ENCODE peak calls at places on chromosomes 7 and 10, in nine cellular contexts. One of them, this sample, is unnamed.

GRCh38 chr10:80191589-80192270 is 13.6 kb downstream of the ANXA11 start:
- DNase-seq in NCI-H1694: no peak
- DNase-seq in M059J: no peak
- DNase-seq in NCI-H345: no peak
- DNase-seq in stimulated activated CD8-positive, alpha-beta memory T cell treated with anti-CD3 and anti-CD28 coated beads, Interleukin-15, amount 100 ng/mL, for 24 hours: no peak
- DNase-seq in H7: no peak
- DNase-seq in activated CD4-positive, CD25-positive, alpha-beta regulatory T cell treated with anti-CD3 and anti-CD28 coated beads, Interleukin-2, amount 50 U/mL, for 72 hours: no peak
- DNase-seq in activated T-cell treated with anti-CD3 and anti-CD28 coated beads, Interleukin-2, amount 50 U/mL, for 72 hours: peak
- DNase-seq in stimulated activated CD4-positive, alpha-beta T cell treated with anti-CD3 and anti-CD28 coated beads, Interleukin-1b, Interleukin-23, amount 100 ng/mL, for 24 hours: no peak
- DNase-seq in this sample: no peak

GRCh38 chr10:114714281-114714741 is 56.2 kb upstream of the ABLIM1 start:
- DNase-seq in NCI-H1694: no peak
- DNase-seq in M059J: peak
- DNase-seq in NCI-H345: peak
- DNase-seq in stimulated activated CD8-positive, alpha-beta memory T cell treated with anti-CD3 and anti-CD28 coated beads, Interleukin-15, amount 100 ng/mL, for 24 hours: no peak
- DNase-seq in H7: no peak
- DNase-seq in activated CD4-positive, CD25-positive, alpha-beta regulatory T cell treated with anti-CD3 and anti-CD28 coated beads, Interleukin-2, amount 50 U/mL, for 72 hours: no peak
- DNase-seq in activated T-cell treated with anti-CD3 and anti-CD28 coated beads, Interleukin-2, amount 50 U/mL, for 72 hours: no peak
- DNase-seq in stimulated activated CD4-positive, alpha-beta T cell treated with anti-CD3 and anti-CD28 coated beads, Interleukin-1b, Interleukin-23, amount 100 ng/mL, for 24 hours: no peak
- DNase-seq in this sample: no peak

GRCh38 chr10:29140991-29141390 is 147.9 kb upstream of the LYZL1 start:
- DNase-seq in NCI-H1694: no peak
- DNase-seq in M059J: peak
- DNase-seq in NCI-H345: no peak
- DNase-seq in stimulated activated CD8-positive, alpha-beta memory T cell treated with anti-CD3 and anti-CD28 coated beads, Interleukin-15, amount 100 ng/mL, for 24 hours: no peak
- DNase-seq in H7: no peak
- DNase-seq in activated CD4-positive, CD25-positive, alpha-beta regulatory T cell treated with anti-CD3 and anti-CD28 coated beads, Interleukin-2, amount 50 U/mL, for 72 hours: no peak
- DNase-seq in activated T-cell treated with anti-CD3 and anti-CD28 coated beads, Interleukin-2, amount 50 U/mL, for 72 hours: no peak
- DNase-seq in stimulated activated CD4-positive, alpha-beta T cell treated with anti-CD3 and anti-CD28 coated beads, Interleukin-1b, Interleukin-23, amount 100 ng/mL, for 24 hours: no peak
- DNase-seq in this sample: no peak

GRCh38 chr7:2894118-2894940 is 50.2 kb upstream of the GNA12 start:
- DNase-seq in NCI-H1694: no peak
- DNase-seq in M059J: no peak
- DNase-seq in NCI-H345: peak
- DNase-seq in stimulated activated CD8-positive, alpha-beta memory T cell treated with anti-CD3 and anti-CD28 coated beads, Interleukin-15, amount 100 ng/mL, for 24 hours: peak
- DNase-seq in H7: peak
- DNase-seq in activated CD4-positive, CD25-positive, alpha-beta regulatory T cell treated with anti-CD3 and anti-CD28 coated beads, Interleukin-2, amount 50 U/mL, for 72 hours: peak
- DNase-seq in activated T-cell treated with anti-CD3 and anti-CD28 coated beads, Interleukin-2, amount 50 U/mL, for 72 hours: peak
- DNase-seq in stimulated activated CD4-positive, alpha-beta T cell treated with anti-CD3 and anti-CD28 coated beads, Interleukin-1b, Interleukin-23, amount 100 ng/mL, for 24 hours: no peak
- DNase-seq in this sample: no peak

GRCh38 chr10:1217661-1218060 is 161.5 kb downstream of the WDR37 start:
- DNase-seq in NCI-H1694: no peak
- DNase-seq in M059J: no peak
- DNase-seq in NCI-H345: no peak
- DNase-seq in stimulated activated CD8-positive, alpha-beta memory T cell treated with anti-CD3 and anti-CD28 coated beads, Interleukin-15, amount 100 ng/mL, for 24 hours: no peak
- DNase-seq in H7: peak
- DNase-seq in activated CD4-positive, CD25-positive, alpha-beta regulatory T cell treated with anti-CD3 and anti-CD28 coated beads, Interleukin-2, amount 50 U/mL, for 72 hours: no peak
- DNase-seq in activated T-cell treated with anti-CD3 and anti-CD28 coated beads, Interleukin-2, amount 50 U/mL, for 72 hours: no peak
- DNase-seq in stimulated activated CD4-positive, alpha-beta T cell treated with anti-CD3 and anti-CD28 coated beads, Interleukin-1b, Interleukin-23, amount 100 ng/mL, for 24 hours: no peak
- DNase-seq in this sample: no peak

GRCh38 chr7:63899691-63900393 is 98.8 kb upstream of the ZNF722 start:
- DNase-seq in NCI-H1694: no peak
- DNase-seq in M059J: no peak
- DNase-seq in NCI-H345: no peak
- DNase-seq in stimulated activated CD8-positive, alpha-beta memory T cell treated with anti-CD3 and anti-CD28 coated beads, Interleukin-15, amount 100 ng/mL, for 24 hours: peak
- DNase-seq in H7: no peak
- DNase-seq in activated CD4-positive, CD25-positive, alpha-beta regulatory T cell treated with anti-CD3 and anti-CD28 coated beads, Interleukin-2, amount 50 U/mL, for 72 hours: peak
- DNase-seq in activated T-cell treated with anti-CD3 and anti-CD28 coated beads, Interleukin-2, amount 50 U/mL, for 72 hours: peak
- DNase-seq in stimulated activated CD4-positive, alpha-beta T cell treated with anti-CD3 and anti-CD28 coated beads, Interleukin-1b, Interleukin-23, amount 100 ng/mL, for 24 hours: peak
- DNase-seq in this sample: no peak

GRCh38 chr7:50812847-50813475 is 30.3 kb upstream of the GRB10 start:
- DNase-seq in NCI-H1694: no peak
- DNase-seq in M059J: peak
- DNase-seq in NCI-H345: no peak
- DNase-seq in stimulated activated CD8-positive, alpha-beta memory T cell treated with anti-CD3 and anti-CD28 coated beads, Interleukin-15, amount 100 ng/mL, for 24 hours: no peak
- DNase-seq in H7: no peak
- DNase-seq in activated CD4-positive, CD25-positive, alpha-beta regulatory T cell treated with anti-CD3 and anti-CD28 coated beads, Interleukin-2, amount 50 U/mL, for 72 hours: no peak
- DNase-seq in activated T-cell treated with anti-CD3 and anti-CD28 coated beads, Interleukin-2, amount 50 U/mL, for 72 hours: no peak
- DNase-seq in stimulated activated CD4-positive, alpha-beta T cell treated with anti-CD3 and anti-CD28 coated beads, Interleukin-1b, Interleukin-23, amount 100 ng/mL, for 24 hours: no peak
- DNase-seq in this sample: no peak

GRCh38 chr10:119104653-119105024 is 726 bp downstream of the DENND10 start:
- DNase-seq in NCI-H1694: no peak
- DNase-seq in M059J: no peak
- DNase-seq in NCI-H345: no peak
- DNase-seq in stimulated activated CD8-positive, alpha-beta memory T cell treated with anti-CD3 and anti-CD28 coated beads, Interleukin-15, amount 100 ng/mL, for 24 hours: no peak
- DNase-seq in H7: no peak
- DNase-seq in activated CD4-positive, CD25-positive, alpha-beta regulatory T cell treated with anti-CD3 and anti-CD28 coated beads, Interleukin-2, amount 50 U/mL, for 72 hours: peak
- DNase-seq in activated T-cell treated with anti-CD3 and anti-CD28 coated beads, Interleukin-2, amount 50 U/mL, for 72 hours: no peak
- DNase-seq in stimulated activated CD4-positive, alpha-beta T cell treated with anti-CD3 and anti-CD28 coated beads, Interleukin-1b, Interleukin-23, amount 100 ng/mL, for 24 hours: no peak
- DNase-seq in this sample: peak

GRCh38 chr7:28695300-28696261 is 262.5 kb downstream of the TRIL start:
- DNase-seq in NCI-H1694: no peak
- DNase-seq in M059J: no peak
- DNase-seq in NCI-H345: no peak
- DNase-seq in stimulated activated CD8-positive, alpha-beta memory T cell treated with anti-CD3 and anti-CD28 coated beads, Interleukin-15, amount 100 ng/mL, for 24 hours: no peak
- DNase-seq in H7: no peak
- DNase-seq in activated CD4-positive, CD25-positive, alpha-beta regulatory T cell treated with anti-CD3 and anti-CD28 coated beads, Interleukin-2, amount 50 U/mL, for 72 hours: no peak
- DNase-seq in activated T-cell treated with anti-CD3 and anti-CD28 coated beads, Interleukin-2, amount 50 U/mL, for 72 hours: no peak
- DNase-seq in stimulated activated CD4-positive, alpha-beta T cell treated with anti-CD3 and anti-CD28 coated beads, Interleukin-1b, Interleukin-23, amount 100 ng/mL, for 24 hours: no peak
- DNase-seq in this sample: peak

GRCh38 chr7:44103941-44104879 is at the start of gene AEBP1:
- DNase-seq in NCI-H1694: no peak
- DNase-seq in M059J: no peak
- DNase-seq in NCI-H345: no peak
- DNase-seq in stimulated activated CD8-positive, alpha-beta memory T cell treated with anti-CD3 and anti-CD28 coated beads, Interleukin-15, amount 100 ng/mL, for 24 hours: no peak
- DNase-seq in H7: peak
- DNase-seq in activated CD4-positive, CD25-positive, alpha-beta regulatory T cell treated with anti-CD3 and anti-CD28 coated beads, Interleukin-2, amount 50 U/mL, for 72 hours: no peak
- DNase-seq in activated T-cell treated with anti-CD3 and anti-CD28 coated beads, Interleukin-2, amount 50 U/mL, for 72 hours: peak
- DNase-seq in stimulated activated CD4-positive, alpha-beta T cell treated with anti-CD3 and anti-CD28 coated beads, Interleukin-1b, Interleukin-23, amount 100 ng/mL, for 24 hours: no peak
- DNase-seq in this sample: peak

GRCh38 chr10:15370741-15371701 is at the start of gene FAM171A1:
- DNase-seq in NCI-H1694: no peak
- DNase-seq in M059J: peak
- DNase-seq in NCI-H345: peak
- DNase-seq in stimulated activated CD8-positive, alpha-beta memory T cell treated with anti-CD3 and anti-CD28 coated beads, Interleukin-15, amount 100 ng/mL, for 24 hours: peak
- DNase-seq in H7: peak
- DNase-seq in activated CD4-positive, CD25-positive, alpha-beta regulatory T cell treated with anti-CD3 and anti-CD28 coated beads, Interleukin-2, amount 50 U/mL, for 72 hours: peak
- DNase-seq in activated T-cell treated with anti-CD3 and anti-CD28 coated beads, Interleukin-2, amount 50 U/mL, for 72 hours: peak
- DNase-seq in stimulated activated CD4-positive, alpha-beta T cell treated with anti-CD3 and anti-CD28 coated beads, Interleukin-1b, Interleukin-23, amount 100 ng/mL, for 24 hours: no peak
- DNase-seq in this sample: peak

GRCh38 chr7:79064187-79064823 is 389.2 kb downstream of the MAGI2 start:
- DNase-seq in NCI-H1694: no peak
- DNase-seq in M059J: peak
- DNase-seq in NCI-H345: no peak
- DNase-seq in stimulated activated CD8-positive, alpha-beta memory T cell treated with anti-CD3 and anti-CD28 coated beads, Interleukin-15, amount 100 ng/mL, for 24 hours: no peak
- DNase-seq in H7: no peak
- DNase-seq in activated CD4-positive, CD25-positive, alpha-beta regulatory T cell treated with anti-CD3 and anti-CD28 coated beads, Interleukin-2, amount 50 U/mL, for 72 hours: no peak
- DNase-seq in activated T-cell treated with anti-CD3 and anti-CD28 coated beads, Interleukin-2, amount 50 U/mL, for 72 hours: no peak
- DNase-seq in stimulated activated CD4-positive, alpha-beta T cell treated with anti-CD3 and anti-CD28 coated beads, Interleukin-1b, Interleukin-23, amount 100 ng/mL, for 24 hours: no peak
- DNase-seq in this sample: no peak

GRCh38 chr7:112254166-112254565 is 47.7 kb downstream of the ZNF277 start:
- DNase-seq in NCI-H1694: no peak
- DNase-seq in M059J: peak
- DNase-seq in NCI-H345: no peak
- DNase-seq in stimulated activated CD8-positive, alpha-beta memory T cell treated with anti-CD3 and anti-CD28 coated beads, Interleukin-15, amount 100 ng/mL, for 24 hours: no peak
- DNase-seq in H7: no peak
- DNase-seq in activated CD4-positive, CD25-positive, alpha-beta regulatory T cell treated with anti-CD3 and anti-CD28 coated beads, Interleukin-2, amount 50 U/mL, for 72 hours: no peak
- DNase-seq in activated T-cell treated with anti-CD3 and anti-CD28 coated beads, Interleukin-2, amount 50 U/mL, for 72 hours: no peak
- DNase-seq in stimulated activated CD4-positive, alpha-beta T cell treated with anti-CD3 and anti-CD28 coated beads, Interleukin-1b, Interleukin-23, amount 100 ng/mL, for 24 hours: no peak
- DNase-seq in this sample: no peak

GRCh38 chr7:2269468-2270460 is 27.7 kb downstream of the NUDT1 start:
- DNase-seq in NCI-H1694: no peak
- DNase-seq in M059J: peak
- DNase-seq in NCI-H345: no peak
- DNase-seq in stimulated activated CD8-positive, alpha-beta memory T cell treated with anti-CD3 and anti-CD28 coated beads, Interleukin-15, amount 100 ng/mL, for 24 hours: no peak
- DNase-seq in H7: peak
- DNase-seq in activated CD4-positive, CD25-positive, alpha-beta regulatory T cell treated with anti-CD3 and anti-CD28 coated beads, Interleukin-2, amount 50 U/mL, for 72 hours: no peak
- DNase-seq in activated T-cell treated with anti-CD3 and anti-CD28 coated beads, Interleukin-2, amount 50 U/mL, for 72 hours: no peak
- DNase-seq in stimulated activated CD4-positive, alpha-beta T cell treated with anti-CD3 and anti-CD28 coated beads, Interleukin-1b, Interleukin-23, amount 100 ng/mL, for 24 hours: no peak
- DNase-seq in this sample: peak

GRCh38 chr10:70715853-70716795 is 43.8 kb downstream of the ADAMTS14 start:
- DNase-seq in NCI-H1694: peak
- DNase-seq in M059J: peak
- DNase-seq in NCI-H345: peak
- DNase-seq in stimulated activated CD8-positive, alpha-beta memory T cell treated with anti-CD3 and anti-CD28 coated beads, Interleukin-15, amount 100 ng/mL, for 24 hours: no peak
- DNase-seq in H7: peak
- DNase-seq in activated CD4-positive, CD25-positive, alpha-beta regulatory T cell treated with anti-CD3 and anti-CD28 coated beads, Interleukin-2, amount 50 U/mL, for 72 hours: no peak
- DNase-seq in activated T-cell treated with anti-CD3 and anti-CD28 coated beads, Interleukin-2, amount 50 U/mL, for 72 hours: peak
- DNase-seq in stimulated activated CD4-positive, alpha-beta T cell treated with anti-CD3 and anti-CD28 coated beads, Interleukin-1b, Interleukin-23, amount 100 ng/mL, for 24 hours: no peak
- DNase-seq in this sample: no peak

GRCh38 chr10:113965683-113966082 is 78.0 kb upstream of the ADRB1 start:
- DNase-seq in NCI-H1694: no peak
- DNase-seq in M059J: no peak
- DNase-seq in NCI-H345: no peak
- DNase-seq in stimulated activated CD8-positive, alpha-beta memory T cell treated with anti-CD3 and anti-CD28 coated beads, Interleukin-15, amount 100 ng/mL, for 24 hours: no peak
- DNase-seq in H7: no peak
- DNase-seq in activated CD4-positive, CD25-positive, alpha-beta regulatory T cell treated with anti-CD3 and anti-CD28 coated beads, Interleukin-2, amount 50 U/mL, for 72 hours: no peak
- DNase-seq in activated T-cell treated with anti-CD3 and anti-CD28 coated beads, Interleukin-2, amount 50 U/mL, for 72 hours: no peak
- DNase-seq in stimulated activated CD4-positive, alpha-beta T cell treated with anti-CD3 and anti-CD28 coated beads, Interleukin-1b, Interleukin-23, amount 100 ng/mL, for 24 hours: no peak
- DNase-seq in this sample: no peak

GRCh38 chr10:126277177-126277576 is 111.1 kb downstream of the ADAM12 start:
- DNase-seq in NCI-H1694: no peak
- DNase-seq in M059J: no peak
- DNase-seq in NCI-H345: peak
- DNase-seq in stimulated activated CD8-positive, alpha-beta memory T cell treated with anti-CD3 and anti-CD28 coated beads, Interleukin-15, amount 100 ng/mL, for 24 hours: no peak
- DNase-seq in H7: peak
- DNase-seq in activated CD4-positive, CD25-positive, alpha-beta regulatory T cell treated with anti-CD3 and anti-CD28 coated beads, Interleukin-2, amount 50 U/mL, for 72 hours: no peak
- DNase-seq in activated T-cell treated with anti-CD3 and anti-CD28 coated beads, Interleukin-2, amount 50 U/mL, for 72 hours: no peak
- DNase-seq in stimulated activated CD4-positive, alpha-beta T cell treated with anti-CD3 and anti-CD28 coated beads, Interleukin-1b, Interleukin-23, amount 100 ng/mL, for 24 hours: no peak
- DNase-seq in this sample: peak

GRCh38 chr7:4288791-4289190 is 393.3 kb upstream of the FOXK1 start:
- DNase-seq in NCI-H1694: no peak
- DNase-seq in M059J: no peak
- DNase-seq in NCI-H345: no peak
- DNase-seq in stimulated activated CD8-positive, alpha-beta memory T cell treated with anti-CD3 and anti-CD28 coated beads, Interleukin-15, amount 100 ng/mL, for 24 hours: no peak
- DNase-seq in H7: no peak
- DNase-seq in activated CD4-positive, CD25-positive, alpha-beta regulatory T cell treated with anti-CD3 and anti-CD28 coated beads, Interleukin-2, amount 50 U/mL, for 72 hours: no peak
- DNase-seq in activated T-cell treated with anti-CD3 and anti-CD28 coated beads, Interleukin-2, amount 50 U/mL, for 72 hours: no peak
- DNase-seq in stimulated activated CD4-positive, alpha-beta T cell treated with anti-CD3 and anti-CD28 coated beads, Interleukin-1b, Interleukin-23, amount 100 ng/mL, for 24 hours: no peak
- DNase-seq in this sample: no peak

GRCh38 chr7:33667261-33667660 is 238.1 kb upstream of the BMPER start:
- DNase-seq in NCI-H1694: no peak
- DNase-seq in M059J: no peak
- DNase-seq in NCI-H345: no peak
- DNase-seq in stimulated activated CD8-positive, alpha-beta memory T cell treated with anti-CD3 and anti-CD28 coated beads, Interleukin-15, amount 100 ng/mL, for 24 hours: no peak
- DNase-seq in H7: no peak
- DNase-seq in activated CD4-positive, CD25-positive, alpha-beta regulatory T cell treated with anti-CD3 and anti-CD28 coated beads, Interleukin-2, amount 50 U/mL, for 72 hours: no peak
- DNase-seq in activated T-cell treated with anti-CD3 and anti-CD28 coated beads, Interleukin-2, amount 50 U/mL, for 72 hours: no peak
- DNase-seq in stimulated activated CD4-positive, alpha-beta T cell treated with anti-CD3 and anti-CD28 coated beads, Interleukin-1b, Interleukin-23, amount 100 ng/mL, for 24 hours: no peak
- DNase-seq in this sample: no peak

GRCh38 chr10:103986360-103986759 is 19.4 kb downstream of the SLK start:
- DNase-seq in NCI-H1694: no peak
- DNase-seq in M059J: peak
- DNase-seq in NCI-H345: no peak
- DNase-seq in stimulated activated CD8-positive, alpha-beta memory T cell treated with anti-CD3 and anti-CD28 coated beads, Interleukin-15, amount 100 ng/mL, for 24 hours: no peak
- DNase-seq in H7: no peak
- DNase-seq in activated CD4-positive, CD25-positive, alpha-beta regulatory T cell treated with anti-CD3 and anti-CD28 coated beads, Interleukin-2, amount 50 U/mL, for 72 hours: no peak
- DNase-seq in activated T-cell treated with anti-CD3 and anti-CD28 coated beads, Interleukin-2, amount 50 U/mL, for 72 hours: peak
- DNase-seq in stimulated activated CD4-positive, alpha-beta T cell treated with anti-CD3 and anti-CD28 coated beads, Interleukin-1b, Interleukin-23, amount 100 ng/mL, for 24 hours: no peak
- DNase-seq in this sample: no peak

GRCh38 chr10:18500576-18500975 is 150.8 kb downstream of the NSUN6 start:
- DNase-seq in NCI-H1694: no peak
- DNase-seq in M059J: no peak
- DNase-seq in NCI-H345: no peak
- DNase-seq in stimulated activated CD8-positive, alpha-beta memory T cell treated with anti-CD3 and anti-CD28 coated beads, Interleukin-15, amount 100 ng/mL, for 24 hours: no peak
- DNase-seq in H7: no peak
- DNase-seq in activated CD4-positive, CD25-positive, alpha-beta regulatory T cell treated with anti-CD3 and anti-CD28 coated beads, Interleukin-2, amount 50 U/mL, for 72 hours: no peak
- DNase-seq in activated T-cell treated with anti-CD3 and anti-CD28 coated beads, Interleukin-2, amount 50 U/mL, for 72 hours: no peak
- DNase-seq in stimulated activated CD4-positive, alpha-beta T cell treated with anti-CD3 and anti-CD28 coated beads, Interleukin-1b, Interleukin-23, amount 100 ng/mL, for 24 hours: no peak
- DNase-seq in this sample: no peak

GRCh38 chr7:31098606-31099360 is 46.7 kb downstream of the ADCYAP1R1 start:
- DNase-seq in NCI-H1694: no peak
- DNase-seq in M059J: no peak
- DNase-seq in NCI-H345: no peak
- DNase-seq in stimulated activated CD8-positive, alpha-beta memory T cell treated with anti-CD3 and anti-CD28 coated beads, Interleukin-15, amount 100 ng/mL, for 24 hours: no peak
- DNase-seq in H7: peak
- DNase-seq in activated CD4-positive, CD25-positive, alpha-beta regulatory T cell treated with anti-CD3 and anti-CD28 coated beads, Interleukin-2, amount 50 U/mL, for 72 hours: peak
- DNase-seq in activated T-cell treated with anti-CD3 and anti-CD28 coated beads, Interleukin-2, amount 50 U/mL, for 72 hours: no peak
- DNase-seq in stimulated activated CD4-positive, alpha-beta T cell treated with anti-CD3 and anti-CD28 coated beads, Interleukin-1b, Interleukin-23, amount 100 ng/mL, for 24 hours: no peak
- DNase-seq in this sample: no peak

GRCh38 chr10:51074238-51075028 is at the start of gene PRKG1:
- DNase-seq in NCI-H1694: no peak
- DNase-seq in M059J: peak
- DNase-seq in NCI-H345: peak
- DNase-seq in stimulated activated CD8-positive, alpha-beta memory T cell treated with anti-CD3 and anti-CD28 coated beads, Interleukin-15, amount 100 ng/mL, for 24 hours: no peak
- DNase-seq in H7: peak
- DNase-seq in activated CD4-positive, CD25-positive, alpha-beta regulatory T cell treated with anti-CD3 and anti-CD28 coated beads, Interleukin-2, amount 50 U/mL, for 72 hours: no peak
- DNase-seq in activated T-cell treated with anti-CD3 and anti-CD28 coated beads, Interleukin-2, amount 50 U/mL, for 72 hours: peak
- DNase-seq in stimulated activated CD4-positive, alpha-beta T cell treated with anti-CD3 and anti-CD28 coated beads, Interleukin-1b, Interleukin-23, amount 100 ng/mL, for 24 hours: no peak
- DNase-seq in this sample: peak

GRCh38 chr7:140375808-140376730 is 22.3 kb downstream of the SLC37A3 start:
- DNase-seq in NCI-H1694: no peak
- DNase-seq in M059J: no peak
- DNase-seq in NCI-H345: no peak
- DNase-seq in stimulated activated CD8-positive, alpha-beta memory T cell treated with anti-CD3 and anti-CD28 coated beads, Interleukin-15, amount 100 ng/mL, for 24 hours: no peak
- DNase-seq in H7: no peak
- DNase-seq in activated CD4-positive, CD25-positive, alpha-beta regulatory T cell treated with anti-CD3 and anti-CD28 coated beads, Interleukin-2, amount 50 U/mL, for 72 hours: peak
- DNase-seq in activated T-cell treated with anti-CD3 and anti-CD28 coated beads, Interleukin-2, amount 50 U/mL, for 72 hours: peak
- DNase-seq in stimulated activated CD4-positive, alpha-beta T cell treated with anti-CD3 and anti-CD28 coated beads, Interleukin-1b, Interleukin-23, amount 100 ng/mL, for 24 hours: no peak
- DNase-seq in this sample: no peak

GRCh38 chr7:111833461-111833860 is 271.2 kb upstream of the IMMP2L start:
- DNase-seq in NCI-H1694: no peak
- DNase-seq in M059J: peak
- DNase-seq in NCI-H345: no peak
- DNase-seq in stimulated activated CD8-positive, alpha-beta memory T cell treated with anti-CD3 and anti-CD28 coated beads, Interleukin-15, amount 100 ng/mL, for 24 hours: no peak
- DNase-seq in H7: no peak
- DNase-seq in activated CD4-positive, CD25-positive, alpha-beta regulatory T cell treated with anti-CD3 and anti-CD28 coated beads, Interleukin-2, amount 50 U/mL, for 72 hours: no peak
- DNase-seq in activated T-cell treated with anti-CD3 and anti-CD28 coated beads, Interleukin-2, amount 50 U/mL, for 72 hours: no peak
- DNase-seq in stimulated activated CD4-positive, alpha-beta T cell treated with anti-CD3 and anti-CD28 coated beads, Interleukin-1b, Interleukin-23, amount 100 ng/mL, for 24 hours: no peak
- DNase-seq in this sample: no peak

GRCh38 chr7:41777894-41778596 is 75.2 kb upstream of the INHBA start:
- DNase-seq in NCI-H1694: no peak
- DNase-seq in M059J: no peak
- DNase-seq in NCI-H345: no peak
- DNase-seq in stimulated activated CD8-positive, alpha-beta memory T cell treated with anti-CD3 and anti-CD28 coated beads, Interleukin-15, amount 100 ng/mL, for 24 hours: no peak
- DNase-seq in H7: no peak
- DNase-seq in activated CD4-positive, CD25-positive, alpha-beta regulatory T cell treated with anti-CD3 and anti-CD28 coated beads, Interleukin-2, amount 50 U/mL, for 72 hours: no peak
- DNase-seq in activated T-cell treated with anti-CD3 and anti-CD28 coated beads, Interleukin-2, amount 50 U/mL, for 72 hours: no peak
- DNase-seq in stimulated activated CD4-positive, alpha-beta T cell treated with anti-CD3 and anti-CD28 coated beads, Interleukin-1b, Interleukin-23, amount 100 ng/mL, for 24 hours: no peak
- DNase-seq in this sample: no peak

GRCh38 chr7:139566736-139567646 is 43.5 kb downstream of the CLEC2L start:
- DNase-seq in NCI-H1694: no peak
- DNase-seq in M059J: no peak
- DNase-seq in NCI-H345: no peak
- DNase-seq in stimulated activated CD8-positive, alpha-beta memory T cell treated with anti-CD3 and anti-CD28 coated beads, Interleukin-15, amount 100 ng/mL, for 24 hours: no peak
- DNase-seq in H7: peak
- DNase-seq in activated CD4-positive, CD25-positive, alpha-beta regulatory T cell treated with anti-CD3 and anti-CD28 coated beads, Interleukin-2, amount 50 U/mL, for 72 hours: no peak
- DNase-seq in activated T-cell treated with anti-CD3 and anti-CD28 coated beads, Interleukin-2, amount 50 U/mL, for 72 hours: no peak
- DNase-seq in stimulated activated CD4-positive, alpha-beta T cell treated with anti-CD3 and anti-CD28 coated beads, Interleukin-1b, Interleukin-23, amount 100 ng/mL, for 24 hours: no peak
- DNase-seq in this sample: no peak

GRCh38 chr10:9895981-9896380 is 1121.7 kb upstream of the CELF2 start:
- DNase-seq in NCI-H1694: no peak
- DNase-seq in M059J: no peak
- DNase-seq in NCI-H345: no peak
- DNase-seq in stimulated activated CD8-positive, alpha-beta memory T cell treated with anti-CD3 and anti-CD28 coated beads, Interleukin-15, amount 100 ng/mL, for 24 hours: no peak
- DNase-seq in H7: no peak
- DNase-seq in activated CD4-positive, CD25-positive, alpha-beta regulatory T cell treated with anti-CD3 and anti-CD28 coated beads, Interleukin-2, amount 50 U/mL, for 72 hours: no peak
- DNase-seq in activated T-cell treated with anti-CD3 and anti-CD28 coated beads, Interleukin-2, amount 50 U/mL, for 72 hours: no peak
- DNase-seq in stimulated activated CD4-positive, alpha-beta T cell treated with anti-CD3 and anti-CD28 coated beads, Interleukin-1b, Interleukin-23, amount 100 ng/mL, for 24 hours: no peak
- DNase-seq in this sample: no peak

GRCh38 chr7:74480861-74481417 is 27.2 kb downstream of the GTF2IRD1 start:
- DNase-seq in NCI-H1694: no peak
- DNase-seq in M059J: peak
- DNase-seq in NCI-H345: no peak
- DNase-seq in stimulated activated CD8-positive, alpha-beta memory T cell treated with anti-CD3 and anti-CD28 coated beads, Interleukin-15, amount 100 ng/mL, for 24 hours: no peak
- DNase-seq in H7: no peak
- DNase-seq in activated CD4-positive, CD25-positive, alpha-beta regulatory T cell treated with anti-CD3 and anti-CD28 coated beads, Interleukin-2, amount 50 U/mL, for 72 hours: no peak
- DNase-seq in activated T-cell treated with anti-CD3 and anti-CD28 coated beads, Interleukin-2, amount 50 U/mL, for 72 hours: no peak
- DNase-seq in stimulated activated CD4-positive, alpha-beta T cell treated with anti-CD3 and anti-CD28 coated beads, Interleukin-1b, Interleukin-23, amount 100 ng/mL, for 24 hours: no peak
- DNase-seq in this sample: no peak

GRCh38 chr10:121168513-121169216 is 317.5 kb downstream of the WDR11 start:
- DNase-seq in NCI-H1694: no peak
- DNase-seq in M059J: no peak
- DNase-seq in NCI-H345: no peak
- DNase-seq in stimulated activated CD8-positive, alpha-beta memory T cell treated with anti-CD3 and anti-CD28 coated beads, Interleukin-15, amount 100 ng/mL, for 24 hours: no peak
- DNase-seq in H7: peak
- DNase-seq in activated CD4-positive, CD25-positive, alpha-beta regulatory T cell treated with anti-CD3 and anti-CD28 coated beads, Interleukin-2, amount 50 U/mL, for 72 hours: no peak
- DNase-seq in activated T-cell treated with anti-CD3 and anti-CD28 coated beads, Interleukin-2, amount 50 U/mL, for 72 hours: no peak
- DNase-seq in stimulated activated CD4-positive, alpha-beta T cell treated with anti-CD3 and anti-CD28 coated beads, Interleukin-1b, Interleukin-23, amount 100 ng/mL, for 24 hours: no peak
- DNase-seq in this sample: no peak

GRCh38 chr10:23834096-23834495 is 374.8 kb upstream of the KIAA1217 start:
- DNase-seq in NCI-H1694: no peak
- DNase-seq in M059J: no peak
- DNase-seq in NCI-H345: no peak
- DNase-seq in stimulated activated CD8-positive, alpha-beta memory T cell treated with anti-CD3 and anti-CD28 coated beads, Interleukin-15, amount 100 ng/mL, for 24 hours: no peak
- DNase-seq in H7: no peak
- DNase-seq in activated CD4-positive, CD25-positive, alpha-beta regulatory T cell treated with anti-CD3 and anti-CD28 coated beads, Interleukin-2, amount 50 U/mL, for 72 hours: no peak
- DNase-seq in activated T-cell treated with anti-CD3 and anti-CD28 coated beads, Interleukin-2, amount 50 U/mL, for 72 hours: no peak
- DNase-seq in stimulated activated CD4-positive, alpha-beta T cell treated with anti-CD3 and anti-CD28 coated beads, Interleukin-1b, Interleukin-23, amount 100 ng/mL, for 24 hours: no peak
- DNase-seq in this sample: no peak